ENCODE peak calls at places on chromosome 11, in nine cellular contexts. C is GM13976, G is adrenal gland, X is spleen, R is neural progenitor cell, P is AG10803, T is heart left ventricle, S is omental fat pad, V is K562. O is an unnamed sample.
A peak's percentile ranks its signal among the peaks of the same experiment; 100 is the strongest.

GRCh38 chr11:9858822-9859221 is 194.9 kb downstream of the SWAP70 start:
- DNase-seq in C (no peak), G (no peak), X (no peak), R (peak; percentile 32), P (peak; percentile 34), T (no peak), S (no peak), V (peak; percentile 24), O (no peak)

GRCh38 chr11:94128171-94128745 is 383 bp upstream of the PANX1 start:
- DNase-seq in C (peak; percentile 47), G (peak; percentile 75), X (peak; percentile 84), R (no peak), P (no peak), T (peak; percentile 48), S (no peak), V (no peak), O (peak; percentile 87)

GRCh38 chr11:83257638-83258229 is 28.4 kb downstream of the CCDC90B start:
- DNase-seq in C (no peak), G (peak; percentile 78), X (no peak), R (no peak), P (peak; percentile 76), T (no peak), S (no peak), V (no peak), O (no peak)

GRCh38 chr11:122020902-122021301 is 95.1 kb downstream of the BLID start:
- DNase-seq in C (no peak), G (no peak), X (no peak), R (no peak), P (no peak), T (no peak), S (no peak), V (no peak), O (no peak)

GRCh38 chr11:35101223-35101622 is 37.7 kb upstream of the CD44 start:
- DNase-seq in C (no peak), G (no peak), X (no peak), R (no peak), P (peak; percentile 44), T (no peak), S (no peak), V (no peak), O (no peak)

GRCh38 chr11:12682288-12682687 is 8.1 kb downstream of the TEAD1 start:
- DNase-seq in C (no peak), G (no peak), X (no peak), R (no peak), P (no peak), T (no peak), S (no peak), V (no peak), O (no peak)

GRCh38 chr11:97615541-97615940 is 1225.7 kb downstream of the JRKL start:
- DNase-seq in C (no peak), G (no peak), X (no peak), R (no peak), P (no peak), T (no peak), S (no peak), V (no peak), O (no peak)

GRCh38 chr11:67163006-67163405 is 43.9 kb downstream of the KDM2A start:
- DNase-seq in C (no peak), G (no peak), X (no peak), R (no peak), P (no peak), T (no peak), S (no peak), V (no peak), O (no peak)

GRCh38 chr11:84117394-84117793 is 831.2 kb upstream of the CCDC90B start:
- DNase-seq in C (no peak), G (no peak), X (no peak), R (no peak), P (no peak), T (no peak), S (no peak), V (no peak), O (no peak)

GRCh38 chr11:43579171-43579918 is 101.2 kb upstream of the HSD17B12 start:
- DNase-seq in C (peak; percentile 77), G (no peak), X (no peak), R (peak; percentile 79), P (no peak), T (no peak), S (no peak), V (peak; percentile 57), O (no peak)

GRCh38 chr11:1761857-1762536 is 1.7 kb downstream of the CTSD start:
- DNase-seq in C (no peak), G (no peak), X (peak; percentile 81), R (no peak), P (peak; percentile 53), T (no peak), S (no peak), V (no peak), O (no peak)

GRCh38 chr11:36056160-36056751 is 112.4 kb downstream of the LDLRAD3 start:
- DNase-seq in C (peak; percentile 38), G (peak; percentile 58), X (no peak), R (peak; percentile 66), P (peak; percentile 25), T (no peak), S (no peak), V (peak; percentile 65), O (no peak)

GRCh38 chr11:60128376-60128775 is 39.9 kb downstream of the MS4A2 start:
- DNase-seq in C (no peak), G (no peak), X (no peak), R (no peak), P (no peak), T (no peak), S (no peak), V (no peak), O (no peak)

GRCh38 chr11:107799245-107799859 is 59.2 kb downstream of the SLC35F2 start:
- DNase-seq in C (peak; percentile 72), G (peak; percentile 82), X (peak; percentile 78), R (peak; percentile 68), P (peak; percentile 69), T (peak; percentile 36), S (peak; percentile 79), V (peak; percentile 76), O (peak; percentile 64)

GRCh38 chr11:126229782-126230540 is 18.4 kb downstream of the FAM118B start:
- DNase-seq in C (no peak), G (no peak), X (no peak), R (no peak), P (peak; percentile 65), T (no peak), S (no peak), V (no peak), O (no peak)

GRCh38 chr11:17898782-17899181 is 114.1 kb downstream of the SERGEF start:
- DNase-seq in C (no peak), G (no peak), X (no peak), R (no peak), P (no peak), T (no peak), S (no peak), V (peak; percentile 70), O (no peak)

GRCh38 chr11:59201376-59201775 is 11.4 kb downstream of the MPEG1 start:
- DNase-seq in C (no peak), G (no peak), X (no peak), R (no peak), P (no peak), T (no peak), S (no peak), V (peak; percentile 48), O (no peak)

GRCh38 chr11:19242184-19242932 is 1.6 kb upstream of the E2F8 start:
- DNase-seq in C (peak; percentile 34), G (no peak), X (peak; percentile 78), R (peak; percentile 50), P (no peak), T (no peak), S (no peak), V (no peak), O (no peak)

GRCh38 chr11:121514998-121515671 is 62.4 kb upstream of the SORL1-AS1 start:
- DNase-seq in C (no peak), G (no peak), X (no peak), R (no peak), P (no peak), T (no peak), S (no peak), V (no peak), O (no peak)

GRCh38 chr11:27282806-27283205 is 80.2 kb downstream of the CCDC34 start:
- DNase-seq in C (no peak), G (peak; percentile 46), X (no peak), R (peak; percentile 10), P (peak; percentile 41), T (peak; percentile 23), S (no peak), V (peak; percentile 21), O (no peak)

GRCh38 chr11:6351782-6352181 is 31.5 kb upstream of the CAVIN3 start:
- DNase-seq in C (no peak), G (no peak), X (no peak), R (no peak), P (no peak), T (no peak), S (no peak), V (no peak), O (no peak)

GRCh38 chr11:47443028-47443700 is 5.8 kb downstream of the RAPSN start:
- DNase-seq in C (no peak), G (no peak), X (no peak), R (no peak), P (no peak), T (no peak), S (no peak), V (no peak), O (no peak)
- TF ChIP-seq CTCF in C (no peak), G (no peak), X (no peak), R (peak; percentile 15), P (no peak), T (no peak), S (no peak), V (peak; percentile 30), O (no peak)

GRCh38 chr11:11621881-11622706 is at the start of gene GALNT18:
- DNase-seq in C (peak; percentile 99), G (peak; percentile 90), X (peak; percentile 93), R (peak; percentile 98), P (peak; percentile 89), T (peak; percentile 95), S (peak; percentile 60), V (peak; percentile 91), O (peak; percentile 83)
- TF ChIP-seq CTCF in C (peak; percentile 23), G (peak; percentile 38), X (peak; percentile 63), R (peak; percentile 54), P (peak; percentile 11), T (peak; percentile 76), S (no peak), V (peak; percentile 57), O (no peak)

GRCh38 chr11:123158609-123159008 is 36.4 kb downstream of the CLMP start:
- DNase-seq in C (no peak), G (no peak), X (no peak), R (no peak), P (no peak), T (no peak), S (no peak), V (no peak), O (no peak)
- TF ChIP-seq CTCF in C (no peak), G (no peak), X (no peak), R (no peak), P (no peak), T (no peak), S (no peak), V (no peak), O (no peak)

DNA sequence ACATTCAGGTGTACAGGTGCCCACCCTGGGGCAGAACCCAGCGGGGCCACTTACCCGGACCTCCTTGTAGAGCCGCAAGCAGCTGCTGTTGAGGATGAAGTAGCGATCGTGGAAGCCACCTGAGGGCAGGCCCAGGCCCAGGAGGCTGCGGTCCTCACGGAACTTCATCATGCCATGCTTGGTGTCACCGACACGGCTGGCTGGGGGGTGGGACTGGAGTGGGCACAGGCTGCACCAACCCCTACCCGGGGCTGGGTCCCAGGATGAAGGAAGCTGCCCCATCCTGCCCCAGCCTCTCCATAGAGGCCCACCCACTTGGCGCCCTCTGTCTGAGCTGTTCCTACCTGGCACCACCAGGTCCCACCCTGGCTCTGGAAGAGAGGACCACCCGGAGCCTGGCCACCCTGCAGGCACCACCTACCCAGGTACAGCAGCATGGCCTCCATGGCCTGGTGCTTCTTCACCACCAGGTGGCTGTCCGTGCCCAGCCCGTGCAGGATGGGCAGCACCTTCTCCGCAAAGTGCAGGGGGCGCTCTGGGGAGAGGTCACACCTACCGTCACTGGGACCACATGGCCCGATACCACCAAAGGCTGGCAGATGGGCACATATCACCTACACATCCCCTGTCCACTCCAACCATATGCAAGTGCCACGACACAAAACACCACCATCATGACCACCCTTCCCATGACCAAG is 19.2 kb upstream of the PDE2A start:
- DNase-seq in C (no peak), G (no peak), X (no peak), R (no peak), P (no peak), T (no peak), S (no peak), V (no peak), O (no peak)
- TF ChIP-seq CTCF in C (no peak), G (no peak), X (no peak), R (peak; percentile 11), P (no peak), T (no peak), S (no peak), V (peak; percentile 48), O (no peak)